ENCODE peak calls at places on chromosomes 3 and 15, in nine cellular contexts. Y is astrocyte, Q is neuronal stem cell, C is GM12878, O is GM23248, K is mesendoderm, X is mammary epithelial cell, I is keratinocyte, R is HCT116. N is an unnamed sample. For H3K27me3, the result is how much of the 10 kb centered on the place peaks cover.

GRCh38 chr15:63606333-63606732 is 9.1 kb downstream of the FBXL22 start:
- DNase-seq in I (no peak), K (no peak), X (no peak), R (no peak), O (no peak), Q (no peak), C (no peak), Y (no peak), N (no peak)

GRCh38 chr3:52830535-52831258 is at the start of gene ITIH4:
- DNase-seq in X (no peak), O (no peak), C (no peak), K (no peak), Y (peak), R (no peak), Q (no peak), I (no peak), N (no peak)

GRCh38 chr3:42014443-42014945 is 52.6 kb upstream of the ULK4 start:
- DNase-seq in O (peak), I (no peak), Y (no peak), K (peak), R (no peak), X (no peak), Q (no peak), C (no peak), N (no peak)

GRCh38 chr3:132228923-132229322 is 88.3 kb upstream of the ACP3 start:
- DNase-seq in R (peak), K (no peak), Q (no peak), X (peak), C (no peak), I (no peak), O (peak), Y (no peak), N (no peak)

GRCh38 chr3:126498936-126499335 is 18.6 kb downstream of the UROC1 start:
- DNase-seq in C (no peak), K (peak), Y (no peak), Q (no peak), X (no peak), R (no peak), O (no peak), I (no peak), N (no peak)

GRCh38 chr3:67292356-67293225 is 294.5 kb downstream of the KBTBD8 start:
- DNase-seq in C (no peak), I (no peak), K (no peak), R (no peak), O (peak), Y (no peak), Q (no peak), X (no peak), N (no peak)

GRCh38 chr3:66353530-66353929 is 132.7 kb downstream of the SLC25A26 start:
- DNase-seq in R (no peak), Q (no peak), X (no peak), I (no peak), Y (peak), O (peak), C (no peak), K (peak), N (peak)

GRCh38 chr15:69465253-69465652 is 12.6 kb downstream of the RPLP1 start:
- DNase-seq in I (no peak), C (no peak), O (no peak), Q (no peak), R (no peak), X (no peak), Y (no peak), K (no peak), N (no peak)

GRCh38 chr3:128727059-128727458 is 1.1 kb downstream of the RAB7A start:
- DNase-seq in R (no peak), I (no peak), Q (no peak), C (no peak), X (no peak), O (no peak), Y (no peak), K (no peak), N (no peak)

DNA sequence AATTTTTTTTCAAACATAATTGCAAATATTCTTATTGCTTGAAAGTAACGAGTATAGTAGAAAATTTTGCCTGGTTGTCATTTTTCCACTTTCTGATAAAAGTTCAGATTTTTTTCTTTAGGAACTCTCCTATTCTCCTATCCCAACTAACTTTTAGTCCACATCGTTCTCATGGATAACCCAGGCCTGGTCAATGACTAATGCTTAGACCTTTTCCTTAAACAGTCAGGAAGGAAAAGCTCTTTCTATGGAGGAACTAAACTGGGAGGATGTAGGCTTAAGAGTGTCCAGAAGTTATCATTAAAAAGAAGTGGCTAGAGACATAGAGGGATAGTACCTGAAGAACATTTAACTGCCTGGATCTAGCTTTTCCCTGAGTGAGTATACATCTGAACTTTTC is 26.7 kb downstream of the CIP2A start:
- DNase-seq in K (no peak), Q (no peak), Y (no peak), I (no peak), C (no peak), X (no peak), O (no peak), R (no peak), N (no peak)
- H3K27me3 ChIP-seq in K (under half), Q (under half), Y (under half), I (under half), C (under half), X (under half), O (under half), R (under half), N (under half)

GRCh38 chr15:98428253-98428989 is 219.9 kb upstream of the IGF1R start:
- DNase-seq in O (peak), C (no peak), Q (peak), I (peak), R (peak), Y (peak), X (peak), K (peak), N (peak)
- H3K9ac ChIP-seq in O (peak), C (no peak), Q (peak), I (peak), R (no peak), Y (no peak), X (no peak), K (peak), N (no peak)

GRCh38 chr15:26867199-26868007 is 541 bp downstream of the GABRA5 start:
- DNase-seq in I (no peak), Y (no peak), Q (peak), X (no peak), O (peak), R (no peak), C (no peak), K (peak), N (no peak)
- H3K27me3 ChIP-seq in I (under half), Y (under half), Q (under half), X (under half), O (under half), R (under half), C (under half), K (under half), N (under half)

GRCh38 chr15:41861736-41862356 is 23.2 kb downstream of the PLA2G4B start:
- DNase-seq in I (no peak), K (no peak), C (no peak), Y (no peak), O (no peak), Q (no peak), X (no peak), R (no peak), N (no peak)
- H3K9ac ChIP-seq in I (no peak), K (no peak), C (no peak), Y (no peak), O (no peak), Q (no peak), X (no peak), R (no peak), N (no peak)

DNA sequence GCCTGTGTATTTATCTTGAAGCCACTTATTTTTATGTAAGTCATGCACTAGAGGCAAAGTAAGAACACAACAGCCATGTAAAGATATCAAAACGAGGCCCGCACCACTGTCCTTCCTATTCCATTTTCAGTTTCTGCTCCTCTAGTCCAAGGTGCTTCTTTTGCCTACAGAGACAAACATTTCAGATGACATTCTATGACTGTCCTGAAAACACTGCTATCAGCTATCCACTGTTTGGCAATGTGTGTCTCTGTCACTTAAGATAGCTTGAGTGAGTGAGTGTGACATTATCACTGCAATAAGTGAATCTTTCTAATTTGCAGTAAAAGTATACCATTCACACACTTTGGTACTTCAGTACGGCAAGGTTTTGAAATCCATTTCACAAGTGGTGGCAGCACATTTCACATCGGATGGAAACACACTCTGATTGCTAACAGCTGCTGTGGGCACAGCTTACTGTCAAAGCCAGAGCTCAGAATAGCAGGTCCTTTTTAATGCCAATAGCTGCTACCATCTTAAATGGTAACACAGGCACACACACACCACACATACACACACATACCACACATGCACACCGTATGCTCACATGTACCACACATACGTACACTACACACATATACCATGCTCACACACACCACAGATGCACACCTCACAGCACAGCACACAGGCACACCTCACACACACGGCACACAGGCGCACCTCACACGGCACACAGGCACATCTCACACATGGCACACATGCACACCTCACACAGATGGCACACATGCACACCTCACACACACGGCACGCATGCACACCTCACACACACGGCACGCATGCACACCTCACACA is 63.1 kb upstream of the ICE2 start:
- DNase-seq in Q (no peak), O (no peak), K (no peak), I (no peak), C (no peak), R (no peak), X (no peak), Y (no peak), N (no peak)
- H3K27me3 ChIP-seq in Q (under half), O (under half), K (under half), I (under half), C (under half), R (under half), X (under half), Y (under half), N (under half)

N was measured in trophoblast cell.